ENCODE peak calls at places on chromosomes 3 and 15, in eight cellular contexts. One of them, this sample, is unnamed.

GRCh38 chr15:64127521-64128275 is 23.8 kb upstream of the SNX22 start:
- DNase-seq in T-helper 9 cell: no peak
- DNase-seq in cardiac muscle cell: no peak
- DNase-seq in NCI-H748 treated with DMSO at 0.1 percent for 48 hours: no peak
- DNase-seq in left ventricle myocardium inferior: no peak
- DNase-seq in AG08395: no peak
- DNase-seq in endothelial cell: no peak
- DNase-seq in memory B cell: no peak
- DNase-seq in this sample: no peak

GRCh38 chr3:86228106-86228505 is 762.8 kb downstream of the VGLL3 start:
- DNase-seq in T-helper 9 cell: no peak
- DNase-seq in cardiac muscle cell: no peak
- DNase-seq in NCI-H748 treated with DMSO at 0.1 percent for 48 hours: no peak
- DNase-seq in left ventricle myocardium inferior: no peak
- DNase-seq in AG08395: no peak
- DNase-seq in endothelial cell: no peak
- DNase-seq in memory B cell: no peak
- DNase-seq in this sample: no peak

GRCh38 chr15:75054172-75054897 is 30.9 kb downstream of the PPCDC start:
- DNase-seq in T-helper 9 cell: no peak
- DNase-seq in cardiac muscle cell: no peak
- DNase-seq in NCI-H748 treated with DMSO at 0.1 percent for 48 hours: no peak
- DNase-seq in left ventricle myocardium inferior: no peak
- DNase-seq in AG08395: no peak
- DNase-seq in endothelial cell: no peak
- DNase-seq in memory B cell: no peak
- DNase-seq in this sample: no peak

GRCh38 chr3:61222428-61222827 is 28.8 kb downstream of the FHIT start:
- DNase-seq in T-helper 9 cell: no peak
- DNase-seq in cardiac muscle cell: no peak
- DNase-seq in NCI-H748 treated with DMSO at 0.1 percent for 48 hours: no peak
- DNase-seq in left ventricle myocardium inferior: no peak
- DNase-seq in AG08395: no peak
- DNase-seq in endothelial cell: no peak
- DNase-seq in memory B cell: no peak
- DNase-seq in this sample: no peak

GRCh38 chr3:140420621-140421357 is 257.1 kb upstream of the TRIM42 start:
- DNase-seq in T-helper 9 cell: no peak
- DNase-seq in cardiac muscle cell: no peak
- DNase-seq in NCI-H748 treated with DMSO at 0.1 percent for 48 hours: no peak
- DNase-seq in left ventricle myocardium inferior: no peak
- DNase-seq in AG08395: no peak
- DNase-seq in endothelial cell: no peak
- DNase-seq in memory B cell: no peak
- DNase-seq in this sample: no peak

GRCh38 chr3:414063-414462 is 217.5 kb downstream of the CHL1 start:
- DNase-seq in T-helper 9 cell: no peak
- DNase-seq in cardiac muscle cell: peak
- DNase-seq in NCI-H748 treated with DMSO at 0.1 percent for 48 hours: no peak
- DNase-seq in left ventricle myocardium inferior: no peak
- DNase-seq in AG08395: no peak
- DNase-seq in endothelial cell: no peak
- DNase-seq in memory B cell: no peak
- DNase-seq in this sample: peak

GRCh38 chr3:11005686-11006256 is 13.2 kb downstream of the SLC6A1 start:
- DNase-seq in T-helper 9 cell: no peak
- DNase-seq in cardiac muscle cell: no peak
- DNase-seq in NCI-H748 treated with DMSO at 0.1 percent for 48 hours: no peak
- DNase-seq in left ventricle myocardium inferior: no peak
- DNase-seq in AG08395: no peak
- DNase-seq in endothelial cell: no peak
- DNase-seq in memory B cell: no peak
- DNase-seq in this sample: no peak

GRCh38 chr3:51716805-51717204 is 9.9 kb downstream of the GRM2 start:
- DNase-seq in T-helper 9 cell: no peak
- DNase-seq in cardiac muscle cell: no peak
- DNase-seq in NCI-H748 treated with DMSO at 0.1 percent for 48 hours: no peak
- DNase-seq in left ventricle myocardium inferior: no peak
- DNase-seq in AG08395: no peak
- DNase-seq in endothelial cell: no peak
- DNase-seq in memory B cell: no peak
- DNase-seq in this sample: no peak

GRCh38 chr3:101722394-101723173 is 1.8 kb upstream of the CEP97 start:
- DNase-seq in T-helper 9 cell: no peak
- DNase-seq in cardiac muscle cell: no peak
- DNase-seq in NCI-H748 treated with DMSO at 0.1 percent for 48 hours: no peak
- DNase-seq in left ventricle myocardium inferior: no peak
- DNase-seq in AG08395: no peak
- DNase-seq in endothelial cell: no peak
- DNase-seq in memory B cell: peak
- DNase-seq in this sample: no peak

GRCh38 chr3:123635220-123635619 is 50.4 kb upstream of the HACD2 start:
- DNase-seq in T-helper 9 cell: no peak
- DNase-seq in cardiac muscle cell: no peak
- DNase-seq in NCI-H748 treated with DMSO at 0.1 percent for 48 hours: no peak
- DNase-seq in left ventricle myocardium inferior: no peak
- DNase-seq in AG08395: no peak
- DNase-seq in endothelial cell: no peak
- DNase-seq in memory B cell: no peak
- DNase-seq in this sample: no peak

GRCh38 chr3:126536126-126536525 is 12.2 kb downstream of the CHST13 start:
- DNase-seq in T-helper 9 cell: no peak
- DNase-seq in cardiac muscle cell: no peak
- DNase-seq in NCI-H748 treated with DMSO at 0.1 percent for 48 hours: no peak
- DNase-seq in left ventricle myocardium inferior: peak
- DNase-seq in AG08395: no peak
- DNase-seq in endothelial cell: no peak
- DNase-seq in memory B cell: no peak
- DNase-seq in this sample: no peak

GRCh38 chr3:33602829-33603228 is 115.2 kb downstream of the CLASP2 start:
- DNase-seq in T-helper 9 cell: no peak
- DNase-seq in cardiac muscle cell: no peak
- DNase-seq in NCI-H748 treated with DMSO at 0.1 percent for 48 hours: no peak
- DNase-seq in left ventricle myocardium inferior: peak
- DNase-seq in AG08395: no peak
- DNase-seq in endothelial cell: no peak
- DNase-seq in memory B cell: no peak
- DNase-seq in this sample: no peak

GRCh38 chr3:71784914-71785593 is at the start of gene PROK2:
- DNase-seq in T-helper 9 cell: peak
- DNase-seq in cardiac muscle cell: peak
- DNase-seq in NCI-H748 treated with DMSO at 0.1 percent for 48 hours: no peak
- DNase-seq in left ventricle myocardium inferior: no peak
- DNase-seq in AG08395: peak
- DNase-seq in endothelial cell: peak
- DNase-seq in memory B cell: no peak
- DNase-seq in this sample: no peak

GRCh38 chr3:192816274-192816853 is 89.0 kb upstream of the FGF12 start:
- DNase-seq in T-helper 9 cell: no peak
- DNase-seq in cardiac muscle cell: peak
- DNase-seq in NCI-H748 treated with DMSO at 0.1 percent for 48 hours: peak
- DNase-seq in left ventricle myocardium inferior: no peak
- DNase-seq in AG08395: peak
- DNase-seq in endothelial cell: peak
- DNase-seq in memory B cell: no peak
- DNase-seq in this sample: peak

GRCh38 chr3:166013073-166013679 is 176.0 kb upstream of the BCHE start:
- DNase-seq in T-helper 9 cell: no peak
- DNase-seq in cardiac muscle cell: peak
- DNase-seq in NCI-H748 treated with DMSO at 0.1 percent for 48 hours: peak
- DNase-seq in left ventricle myocardium inferior: no peak
- DNase-seq in AG08395: no peak
- DNase-seq in endothelial cell: peak
- DNase-seq in memory B cell: no peak
- DNase-seq in this sample: peak

GRCh38 chr3:128683957-128684356 is 33.3 kb upstream of the RPN1 start:
- DNase-seq in T-helper 9 cell: no peak
- DNase-seq in cardiac muscle cell: no peak
- DNase-seq in NCI-H748 treated with DMSO at 0.1 percent for 48 hours: no peak
- DNase-seq in left ventricle myocardium inferior: no peak
- DNase-seq in AG08395: no peak
- DNase-seq in endothelial cell: no peak
- DNase-seq in memory B cell: no peak
- DNase-seq in this sample: no peak

GRCh38 chr3:127929818-127930217 is 14.8 kb downstream of the KBTBD12 start:
- DNase-seq in T-helper 9 cell: no peak
- DNase-seq in cardiac muscle cell: no peak
- DNase-seq in NCI-H748 treated with DMSO at 0.1 percent for 48 hours: no peak
- DNase-seq in left ventricle myocardium inferior: no peak
- DNase-seq in AG08395: no peak
- DNase-seq in endothelial cell: no peak
- DNase-seq in memory B cell: no peak
- DNase-seq in this sample: no peak

GRCh38 chr3:99410789-99411311 is 227.5 kb upstream of the COL8A1 start:
- DNase-seq in T-helper 9 cell: no peak
- DNase-seq in cardiac muscle cell: no peak
- DNase-seq in NCI-H748 treated with DMSO at 0.1 percent for 48 hours: no peak
- DNase-seq in left ventricle myocardium inferior: no peak
- DNase-seq in AG08395: peak
- DNase-seq in endothelial cell: no peak
- DNase-seq in memory B cell: no peak
- DNase-seq in this sample: no peak

GRCh38 chr15:75067123-75067854 is 43.9 kb downstream of the PPCDC start:
- DNase-seq in T-helper 9 cell: no peak
- DNase-seq in cardiac muscle cell: no peak
- DNase-seq in NCI-H748 treated with DMSO at 0.1 percent for 48 hours: no peak
- DNase-seq in left ventricle myocardium inferior: no peak
- DNase-seq in AG08395: peak
- DNase-seq in endothelial cell: no peak
- DNase-seq in memory B cell: no peak
- DNase-seq in this sample: no peak

GRCh38 chr3:52834871-52835501 is at the start of gene MUSTN1:
- DNase-seq in T-helper 9 cell: no peak
- DNase-seq in cardiac muscle cell: peak
- DNase-seq in NCI-H748 treated with DMSO at 0.1 percent for 48 hours: no peak
- DNase-seq in left ventricle myocardium inferior: peak
- DNase-seq in AG08395: no peak
- DNase-seq in endothelial cell: no peak
- DNase-seq in memory B cell: no peak
- DNase-seq in this sample: no peak

GRCh38 chr3:129593595-129594339 is 12.7 kb downstream of the PLXND1 start:
- DNase-seq in T-helper 9 cell: peak
- DNase-seq in cardiac muscle cell: no peak
- DNase-seq in NCI-H748 treated with DMSO at 0.1 percent for 48 hours: peak
- DNase-seq in left ventricle myocardium inferior: no peak
- DNase-seq in AG08395: no peak
- DNase-seq in endothelial cell: no peak
- DNase-seq in memory B cell: no peak
- DNase-seq in this sample: no peak

GRCh38 chr3:42013652-42014442 is 51.9 kb upstream of the ULK4 start:
- DNase-seq in T-helper 9 cell: peak
- DNase-seq in cardiac muscle cell: peak
- DNase-seq in NCI-H748 treated with DMSO at 0.1 percent for 48 hours: no peak
- DNase-seq in left ventricle myocardium inferior: peak
- DNase-seq in AG08395: no peak
- DNase-seq in endothelial cell: no peak
- DNase-seq in memory B cell: peak
- DNase-seq in this sample: peak

GRCh38 chr15:95604634-95605036 is 725.9 kb upstream of the NR2F2 start:
- DNase-seq in T-helper 9 cell: no peak
- DNase-seq in cardiac muscle cell: no peak
- DNase-seq in NCI-H748 treated with DMSO at 0.1 percent for 48 hours: no peak
- DNase-seq in left ventricle myocardium inferior: no peak
- DNase-seq in AG08395: peak
- DNase-seq in endothelial cell: no peak
- DNase-seq in memory B cell: no peak
- DNase-seq in this sample: no peak

GRCh38 chr3:152524198-152525140 is 255.7 kb downstream of the MBNL1 start:
- DNase-seq in T-helper 9 cell: peak
- DNase-seq in cardiac muscle cell: peak
- DNase-seq in NCI-H748 treated with DMSO at 0.1 percent for 48 hours: peak
- DNase-seq in left ventricle myocardium inferior: no peak
- DNase-seq in AG08395: peak
- DNase-seq in endothelial cell: peak
- DNase-seq in memory B cell: peak
- DNase-seq in this sample: no peak

GRCh38 chr3:86733257-86733656 is 257.7 kb downstream of the VGLL3 start:
- DNase-seq in T-helper 9 cell: no peak
- DNase-seq in cardiac muscle cell: no peak
- DNase-seq in NCI-H748 treated with DMSO at 0.1 percent for 48 hours: no peak
- DNase-seq in left ventricle myocardium inferior: no peak
- DNase-seq in AG08395: no peak
- DNase-seq in endothelial cell: no peak
- DNase-seq in memory B cell: no peak
- DNase-seq in this sample: no peak

GRCh38 chr3:28940530-28940929 is 340.3 kb upstream of the RBMS3 start:
- DNase-seq in T-helper 9 cell: no peak
- DNase-seq in cardiac muscle cell: no peak
- DNase-seq in NCI-H748 treated with DMSO at 0.1 percent for 48 hours: no peak
- DNase-seq in left ventricle myocardium inferior: no peak
- DNase-seq in AG08395: peak
- DNase-seq in endothelial cell: peak
- DNase-seq in memory B cell: no peak
- DNase-seq in this sample: no peak

GRCh38 chr15:51649659-51650521 is 27.3 kb upstream of the DMXL2 start:
- DNase-seq in T-helper 9 cell: peak
- DNase-seq in cardiac muscle cell: peak
- DNase-seq in NCI-H748 treated with DMSO at 0.1 percent for 48 hours: peak
- DNase-seq in left ventricle myocardium inferior: no peak
- DNase-seq in AG08395: peak
- DNase-seq in endothelial cell: peak
- DNase-seq in memory B cell: peak
- DNase-seq in this sample: peak

GRCh38 chr3:27034255-27034654 is 334.9 kb downstream of the NEK10 start:
- DNase-seq in T-helper 9 cell: no peak
- DNase-seq in cardiac muscle cell: no peak
- DNase-seq in NCI-H748 treated with DMSO at 0.1 percent for 48 hours: no peak
- DNase-seq in left ventricle myocardium inferior: no peak
- DNase-seq in AG08395: no peak
- DNase-seq in endothelial cell: no peak
- DNase-seq in memory B cell: no peak
- DNase-seq in this sample: no peak

GRCh38 chr15:94493176-94493575 is 261.8 kb downstream of the MCTP2 start:
- DNase-seq in T-helper 9 cell: no peak
- DNase-seq in cardiac muscle cell: no peak
- DNase-seq in NCI-H748 treated with DMSO at 0.1 percent for 48 hours: no peak
- DNase-seq in left ventricle myocardium inferior: no peak
- DNase-seq in AG08395: no peak
- DNase-seq in endothelial cell: no peak
- DNase-seq in memory B cell: no peak
- DNase-seq in this sample: no peak

GRCh38 chr3:194468086-194468485 is 18.7 kb downstream of the ATP13A3 start:
- DNase-seq in T-helper 9 cell: no peak
- DNase-seq in cardiac muscle cell: no peak
- DNase-seq in NCI-H748 treated with DMSO at 0.1 percent for 48 hours: no peak
- DNase-seq in left ventricle myocardium inferior: no peak
- DNase-seq in AG08395: no peak
- DNase-seq in endothelial cell: no peak
- DNase-seq in memory B cell: no peak
- DNase-seq in this sample: no peak

GRCh38 chr3:65398953-65399352 is 639.8 kb downstream of the MAGI1 start:
- DNase-seq in T-helper 9 cell: no peak
- DNase-seq in cardiac muscle cell: no peak
- DNase-seq in NCI-H748 treated with DMSO at 0.1 percent for 48 hours: no peak
- DNase-seq in left ventricle myocardium inferior: no peak
- DNase-seq in AG08395: no peak
- DNase-seq in endothelial cell: no peak
- DNase-seq in memory B cell: no peak
- DNase-seq in this sample: no peak

GRCh38 chr3:173395412-173396181 is 1.9 kb upstream of the NLGN1 start:
- DNase-seq in T-helper 9 cell: no peak
- DNase-seq in cardiac muscle cell: peak
- DNase-seq in NCI-H748 treated with DMSO at 0.1 percent for 48 hours: peak
- DNase-seq in left ventricle myocardium inferior: peak
- DNase-seq in AG08395: peak
- DNase-seq in endothelial cell: peak
- DNase-seq in memory B cell: no peak
- DNase-seq in this sample: peak

GRCh38 chr3:112931737-112932521 is 43.0 kb downstream of the CD200R1 start:
- DNase-seq in T-helper 9 cell: no peak
- DNase-seq in cardiac muscle cell: no peak
- DNase-seq in NCI-H748 treated with DMSO at 0.1 percent for 48 hours: no peak
- DNase-seq in left ventricle myocardium inferior: no peak
- DNase-seq in AG08395: no peak
- DNase-seq in endothelial cell: no peak
- DNase-seq in memory B cell: no peak
- DNase-seq in this sample: no peak

GRCh38 chr3:50611464-50612233 is at the start of gene CISH:
- DNase-seq in T-helper 9 cell: peak
- DNase-seq in cardiac muscle cell: peak
- DNase-seq in NCI-H748 treated with DMSO at 0.1 percent for 48 hours: peak
- DNase-seq in left ventricle myocardium inferior: peak
- DNase-seq in AG08395: peak
- DNase-seq in endothelial cell: peak
- DNase-seq in memory B cell: peak
- DNase-seq in this sample: peak